ENCODE peak calls at places on chromosomes 16 and 17, in seven cellular contexts. K, B, P, F, M, A and N are unnamed samples.

GRCh38 chr16:55465077-55465896 is 13.7 kb upstream of the MMP2 start:
- DNase-seq in F (peak), B (peak), A (peak), K (peak), P (peak), M (peak), N (peak)

GRCh38 chr17:2689411-2690164 is 22.0 kb downstream of the CLUH start:
- DNase-seq in B (no peak), K (no peak), M (no peak), A (no peak), F (no peak), P (no peak), N (no peak)

GRCh38 chr17:31053076-31053475 is 41.7 kb upstream of the NF1 start:
- DNase-seq in P (no peak), M (no peak), K (no peak), A (no peak), F (no peak), B (no peak), N (no peak)

GRCh38 chr16:68756250-68757051 is 19.4 kb downstream of the CDH1 start:
- DNase-seq in M (no peak), F (no peak), P (no peak), K (no peak), B (peak), A (no peak), N (peak)

GRCh38 chr16:19901164-19901563 is 16.5 kb upstream of the GPRC5B start:
- DNase-seq in B (no peak), A (no peak), K (no peak), P (no peak), M (no peak), F (no peak), N (no peak)

GRCh38 chr17:45394913-45395568 is 37.6 kb downstream of the ARHGAP27 start:
- DNase-seq in P (peak), M (peak), F (no peak), B (no peak), K (peak), A (peak), N (peak)

GRCh38 chr17:43832168-43832975 is 574 bp downstream of the MPP3 start:
- DNase-seq in P (no peak), F (peak), M (peak), K (peak), B (peak), A (no peak), N (peak)

GRCh38 chr16:11697319-11697718 is 29.1 kb downstream of the SNN start:
- DNase-seq in A (no peak), K (no peak), P (no peak), F (no peak), B (no peak), M (no peak), N (no peak)

GRCh38 chr17:44997733-44998520 is 29.8 kb upstream of the C1QL1 start:
- DNase-seq in P (no peak), B (no peak), M (no peak), F (no peak), K (no peak), A (no peak), N (no peak)

GRCh38 chr17:45828171-45829133 is 16.2 kb upstream of the SPPL2C start:
- DNase-seq in M (no peak), K (no peak), A (no peak), B (no peak), F (no peak), P (no peak), N (peak)

GRCh38 chr17:5272313-5272712 is 9.8 kb upstream of the RABEP1 start:
- DNase-seq in A (no peak), M (no peak), F (no peak), K (no peak), P (no peak), B (peak), N (no peak)

GRCh38 chr16:14285542-14286380 is 214.6 kb downstream of the MRTFB start:
- DNase-seq in B (peak), A (peak), M (peak), P (peak), K (peak), F (peak), N (peak)

GRCh38 chr17:12691173-12691572 is 25.5 kb downstream of the MYOCD start:
- DNase-seq in K (no peak), B (no peak), M (no peak), F (no peak), P (no peak), A (no peak), N (no peak)

GRCh38 chr16:8739989-8740704 is 57.3 kb downstream of the TMEM186 start:
- DNase-seq in P (no peak), B (no peak), A (no peak), M (no peak), F (no peak), K (no peak), N (no peak)

GRCh38 chr17:35865412-35866355 is 3.0 kb downstream of the HEATR9 start:
- DNase-seq in P (no peak), K (peak), M (no peak), B (no peak), F (no peak), A (no peak), N (peak)

GRCh38 chr16:27367463-27368357 is 34.3 kb upstream of the IL21R start:
- DNase-seq in F (peak), B (peak), P (no peak), M (peak), A (peak), K (peak), N (peak)

GRCh38 chr17:79369532-79369931 is 241.3 kb downstream of the RBFOX3 start:
- DNase-seq in F (no peak), P (no peak), M (no peak), K (no peak), B (no peak), A (no peak), N (no peak)

GRCh38 chr16:66926171-66926570 is 836 bp upstream of the RRAD start:
- DNase-seq in A (no peak), P (no peak), M (no peak), K (no peak), B (no peak), F (no peak), N (no peak)

GRCh38 chr16:3945751-3946603 is 65.5 kb upstream of the CREBBP start:
- DNase-seq in A (no peak), B (no peak), M (no peak), K (peak), F (no peak), P (no peak), N (peak)

GRCh38 chr17:3886776-3887175 is 6.1 kb downstream of the CAMKK1 start:
- DNase-seq in A (peak), K (no peak), P (no peak), F (no peak), B (no peak), M (no peak), N (no peak)

GRCh38 chr17:46975287-46975686 is 3.8 kb downstream of the RPRML start:
- DNase-seq in A (no peak), P (no peak), K (no peak), M (no peak), F (no peak), B (no peak), N (no peak)

GRCh38 chr16:3553138-3553923 is 23.9 kb downstream of the NLRC3 start:
- DNase-seq in F (no peak), M (no peak), A (no peak), B (no peak), P (peak), K (no peak), N (no peak)

GRCh38 chr16:89498839-89499238 is 8.5 kb upstream of the ANKRD11 start:
- DNase-seq in F (no peak), B (no peak), K (no peak), M (no peak), P (no peak), A (no peak), N (no peak)

GRCh38 chr17:18248300-18248731 is 10.2 kb downstream of the FLII start:
- DNase-seq in A (peak), M (peak), B (peak), P (peak), F (peak), K (peak), N (peak)

GRCh38 chr16:84823484-84823883 is 3.7 kb downstream of the CRISPLD2 start:
- DNase-seq in K (no peak), F (no peak), M (no peak), A (no peak), P (no peak), B (no peak), N (no peak)

GRCh38 chr16:1706386-1707192 is 594 bp downstream of the MAPK8IP3 start:
- DNase-seq in A (no peak), K (no peak), P (no peak), F (peak), B (peak), M (no peak), N (peak)

GRCh38 chr16:4433228-4433627 is 7.6 kb downstream of the DNAJA3 start:
- DNase-seq in P (no peak), M (no peak), A (no peak), F (no peak), K (no peak), B (no peak), N (no peak)

GRCh38 chr16:67013823-67014640 is 14.9 kb upstream of the CBFB start:
- DNase-seq in B (peak), F (peak), P (peak), K (peak), A (no peak), M (peak), N (peak)

GRCh38 chr17:42133461-42134041 is 10.9 kb downstream of the HSPB9 start:
- DNase-seq in A (no peak), P (no peak), F (peak), B (no peak), K (no peak), M (no peak), N (no peak)

GRCh38 chr17:8126306-8127066 is 2.6 kb upstream of the HES7 start:
- DNase-seq in M (peak), A (no peak), K (peak), F (no peak), P (peak), B (no peak), N (no peak)

GRCh38 chr16:66554021-66554420 is 1.6 kb downstream of the CKLF start:
- DNase-seq in M (no peak), B (no peak), P (no peak), K (no peak), A (no peak), F (no peak), N (no peak)

GRCh38 chr16:10579965-10580918 is at the start of gene EMP2:
- DNase-seq in P (peak), A (no peak), F (no peak), B (no peak), M (peak), K (peak), N (peak)

GRCh38 chr16:17334096-17334495 is 136.7 kb downstream of the XYLT1 start:
- DNase-seq in B (no peak), K (peak), P (no peak), A (no peak), F (no peak), M (no peak), N (no peak)

GRCh38 chr17:14373587-14374259 is 72.8 kb downstream of the HS3ST3B1 start:
- DNase-seq in K (no peak), B (no peak), M (no peak), P (no peak), F (no peak), A (no peak), N (no peak)

GRCh38 chr17:66975614-66976378 is 11.3 kb downstream of the CACNG4 start:
- DNase-seq in B (no peak), A (no peak), F (no peak), M (no peak), P (no peak), K (no peak), N (no peak)

GRCh38 chr17:3805581-3805980 is 4.6 kb upstream of the ITGAE start:
- DNase-seq in P (no peak), K (no peak), A (no peak), F (no peak), B (no peak), M (no peak), N (no peak)

GRCh38 chr17:47718634-47719405 is 14.2 kb upstream of the TBX21 start:
- DNase-seq in P (no peak), K (no peak), M (no peak), A (no peak), F (no peak), B (no peak), N (no peak)

GRCh38 chr17:7862692-7863437 is 5.1 kb downstream of the CYB5D1 start:
- DNase-seq in K (peak), F (peak), A (peak), B (no peak), P (peak), M (no peak), N (no peak)

GRCh38 chr17:15930426-15930825 is 14.5 kb upstream of the ADORA2B start:
- DNase-seq in M (no peak), F (no peak), K (no peak), P (no peak), A (no peak), B (no peak), N (no peak)